ENCODE peak calls at places on chromosomes 3 and 15, in nine cellular contexts. P, I, Q, E, K, V, W, Y and B are unnamed samples.

GRCh38 chr3:64321747-64322146 is 96.5 kb upstream of the PRICKLE2 start:
- DNase-seq in Y (no peak), E (peak; percentile 36), Q (peak; percentile 82), V (no peak), I (no peak), W (peak; percentile 89), P (peak; percentile 84), K (no peak), B (no peak)

GRCh38 chr3:50238549-50239026 is 2.6 kb downstream of the GNAI2 start:
- DNase-seq in Q (no peak), K (no peak), P (peak; percentile 61), E (peak; percentile 95), Y (no peak), W (peak; percentile 67), I (no peak), V (peak; percentile 70), B (no peak)

GRCh38 chr3:13313813-13314212 is 106.3 kb downstream of the NUP210 start:
- DNase-seq in W (no peak), Q (no peak), P (no peak), Y (no peak), E (no peak), K (no peak), I (no peak), V (no peak), B (no peak)

GRCh38 chr15:83775738-83776137 is 121.8 kb downstream of the ADAMTSL3 start:
- DNase-seq in Y (no peak), K (no peak), I (no peak), V (no peak), P (no peak), Q (peak; percentile 12), E (no peak), W (no peak), B (no peak)

GRCh38 chr3:184168363-184169120 is 6.1 kb upstream of the AP2M1 start:
- DNase-seq in V (peak; percentile 47), P (peak; percentile 62), I (peak; percentile 64), W (peak; percentile 70), K (no peak), E (no peak), Q (peak; percentile 55), Y (no peak), B (no peak)

GRCh38 chr3:167882057-167882667 is 146.6 kb downstream of the SERPINI1 start:
- DNase-seq in P (peak; percentile 66), K (peak; percentile 31), E (no peak), I (no peak), V (no peak), Y (peak; percentile 35), Q (peak; percentile 79), W (peak; percentile 53), B (no peak)

GRCh38 chr3:87313641-87314040 is 37.3 kb upstream of the POU1F1 start:
- DNase-seq in V (no peak), Q (no peak), E (no peak), W (no peak), P (no peak), K (no peak), I (no peak), Y (no peak), B (no peak)

GRCh38 chr3:32132706-32133105 is 26.3 kb downstream of the GPD1L start:
- DNase-seq in Q (no peak), P (no peak), K (no peak), V (no peak), W (no peak), I (no peak), Y (no peak), E (no peak), B (no peak)

GRCh38 chr3:57078366-57079220 is 18.1 kb downstream of the SPATA12 start:
- DNase-seq in K (peak; percentile 44), I (peak; percentile 70), P (peak; percentile 76), V (peak; percentile 59), W (peak; percentile 64), Q (peak; percentile 62), E (peak; percentile 81), Y (peak; percentile 5), B (no peak)

GRCh38 chr3:15044311-15044710 is 20.8 kb downstream of the MRPS25 start:
- DNase-seq in K (no peak), V (no peak), P (no peak), Y (no peak), Q (no peak), E (no peak), I (no peak), W (no peak), B (no peak)

GRCh38 chr15:55744026-55744655 is 1.2 kb upstream of the PRTG start:
- DNase-seq in E (no peak), P (no peak), W (no peak), V (no peak), Q (no peak), Y (no peak), K (no peak), I (no peak), B (no peak)

GRCh38 chr3:69305011-69305410 is 80.9 kb downstream of the FRMD4B start:
- DNase-seq in Q (no peak), K (no peak), Y (no peak), V (no peak), E (no peak), W (no peak), P (no peak), I (no peak), B (no peak)

GRCh38 chr15:101445562-101446526 is 43.7 kb downstream of the PCSK6 start:
- DNase-seq in I (no peak), Q (peak; percentile 18), P (peak; percentile 34), E (peak; percentile 10), Y (no peak), W (peak; percentile 51), V (no peak), K (no peak), B (no peak)

GRCh38 chr15:98085003-98085639 is 124.6 kb downstream of the ARRDC4 start:
- DNase-seq in E (peak; percentile 70), P (peak; percentile 78), V (no peak), K (peak; percentile 33), Y (peak; percentile 46), Q (peak; percentile 84), W (peak; percentile 79), I (no peak), B (no peak)

GRCh38 chr3:65928110-65928509 is 110.6 kb downstream of the MAGI1 start:
- DNase-seq in W (no peak), I (no peak), E (no peak), Q (no peak), K (no peak), Y (no peak), V (no peak), P (no peak), B (no peak)

GRCh38 chr3:73623996-73624362 is 762 bp downstream of the PDZRN3 start:
- DNase-seq in Q (peak; percentile 77), K (no peak), W (peak; percentile 94), I (peak; percentile 58), V (peak; percentile 55), E (peak; percentile 54), P (peak; percentile 78), Y (no peak), B (no peak)

GRCh38 chr3:34995771-34996430 is 643.4 kb upstream of the ARPP21 start:
- DNase-seq in P (no peak), Q (no peak), Y (no peak), K (no peak), I (no peak), E (no peak), V (no peak), W (no peak), B (no peak)

GRCh38 chr3:128584412-128585020 is 66.1 kb downstream of the RPN1 start:
- DNase-seq in I (peak; percentile 63), W (peak; percentile 84), K (no peak), Q (peak; percentile 64), Y (peak; percentile 27), P (peak; percentile 70), V (peak; percentile 66), E (peak; percentile 80), B (no peak)

GRCh38 chr15:79329186-79329611 is 18.3 kb downstream of the TMED3 start:
- DNase-seq in I (no peak), E (no peak), W (peak; percentile 77), K (no peak), P (peak; percentile 46), V (no peak), Y (no peak), Q (peak; percentile 71), B (no peak)

GRCh38 chr15:22952826-22953579 is 27.2 kb downstream of the CYFIP1 start:
- DNase-seq in W (peak; percentile 49), K (no peak), V (no peak), Q (peak; percentile 69), P (peak; percentile 70), E (no peak), Y (no peak), I (no peak), B (no peak)
- TF ChIP-seq CTCF in W (no peak), K (no peak), V (no peak), Q (no peak), P (no peak), E (no peak), Y (no peak), I (no peak), B (no peak)

GRCh38 chr15:74956648-74957300 is at the start of gene RPP25:
- DNase-seq in K (peak; percentile 88), I (peak; percentile 65), W (peak; percentile 83), Q (peak; percentile 52), E (peak; percentile 82), Y (no peak), V (peak; percentile 78), P (peak; percentile 73), B (peak; percentile 52)

GRCh38 chr15:74954515-74954914 is 2.1 kb downstream of the RPP25 start:
- DNase-seq in Y (peak; percentile 38), V (peak; percentile 23), E (peak; percentile 88), Q (peak; percentile 69), P (no peak), W (peak; percentile 56), I (no peak), K (no peak), B (no peak)

GRCh38 chr15:74955017-74955416 is 1.6 kb downstream of the RPP25 start:
- DNase-seq in Y (no peak), Q (no peak), W (no peak), P (no peak), E (no peak), K (no peak), V (no peak), I (no peak), B (no peak)

GRCh38 chr15:74957301-74958035 is 896 bp upstream of the RPP25 start:
- DNase-seq in E (no peak), Q (no peak), W (peak; percentile 52), Y (no peak), K (no peak), I (no peak), P (peak; percentile 16), V (no peak), B (no peak)

GRCh38 chr15:74955796-74956647 is 550 bp downstream of the RPP25 start:
- DNase-seq in K (peak; percentile 73), Y (no peak), Q (peak; percentile 65), P (peak; percentile 62), I (peak; percentile 75), E (peak; percentile 84), V (peak; percentile 69), W (peak; percentile 85), B (peak; percentile 48)
- TF ChIP-seq CTCF in K (peak; percentile 41), Y (peak; percentile 34), Q (no peak), P (peak; percentile 42), I (no peak), E (peak; percentile 53), V (no peak), W (peak; percentile 37), B (peak; percentile 13)

GRCh38 chr3:70539908-70540307 is 227.5 kb upstream of the MDFIC2 start:
- DNase-seq in Y (no peak), V (no peak), P (no peak), Q (no peak), W (no peak), E (no peak), I (no peak), K (no peak), B (no peak)
- TF ChIP-seq CTCF in Y (peak; percentile 19), V (no peak), P (no peak), Q (no peak), W (no peak), E (no peak), I (peak; percentile 18), K (peak; percentile 4), B (no peak)

GRCh38 chr15:39931615-39932014 is 2.3 kb upstream of the EIF2AK4 start:
- DNase-seq in P (no peak), Y (no peak), V (no peak), E (no peak), Q (peak; percentile 44), K (no peak), W (peak; percentile 37), I (no peak), B (no peak)
- TF ChIP-seq CTCF in P (peak; percentile 22), Y (no peak), V (no peak), E (peak; percentile 8), Q (no peak), K (peak; percentile 23), W (no peak), I (no peak), B (no peak)